ENCODE peak calls at places on chromosomes 13 and 19, in seven cellular contexts. S, X, C, Y, J, B and V are unnamed samples.

GRCh38 chr19:38735257-38735686 is 9.0 kb downstream of the CAPN12 start:
- DNase-seq in J (no peak), C (no peak), S (peak; percentile 73), X (peak; percentile 86), B (peak; percentile 43), Y (peak; percentile 41), V (peak; percentile 42)

GRCh38 chr19:56132316-56132822 is 8.7 kb upstream of the ZNF444 start:
- DNase-seq in Y (no peak), S (no peak), X (no peak), J (no peak), B (no peak), C (no peak), V (no peak)

GRCh38 chr19:30932854-30933253 is 416.4 kb downstream of the TSHZ3 start:
- DNase-seq in J (no peak), X (no peak), Y (no peak), C (no peak), S (no peak), B (no peak), V (no peak)

GRCh38 chr13:20174656-20175405 is 14.0 kb upstream of the GJA3 start:
- DNase-seq in C (peak; percentile 50), J (peak; percentile 89), X (peak; percentile 54), B (peak; percentile 76), S (peak; percentile 85), Y (peak; percentile 57), V (no peak)

GRCh38 chr13:33244907-33245287 is 40.7 kb downstream of the STARD13 start:
- DNase-seq in C (no peak), S (no peak), X (no peak), J (no peak), Y (no peak), B (no peak), V (no peak)

GRCh38 chr19:10634430-10634829 is 9.1 kb downstream of the SLC44A2 start:
- DNase-seq in J (no peak), X (no peak), C (no peak), S (no peak), Y (no peak), B (no peak), V (no peak)

GRCh38 chr13:68727165-68727564 is 1380.5 kb upstream of the ATXN8OS start:
- DNase-seq in J (no peak), C (no peak), Y (no peak), S (no peak), B (no peak), X (no peak), V (no peak)

GRCh38 chr19:40560092-40560507 is 16.6 kb upstream of the SHKBP1 start:
- DNase-seq in Y (no peak), C (no peak), J (peak; percentile 67), B (no peak), X (no peak), S (no peak), V (no peak)

GRCh38 chr19:29714953-29715694 is at the start of gene C19orf12:
- DNase-seq in Y (no peak), S (peak; percentile 64), J (peak; percentile 92), B (peak; percentile 47), C (peak; percentile 67), X (no peak), V (peak; percentile 60)

GRCh38 chr19:10478476-10478875 is 24.7 kb downstream of the KEAP1 start:
- DNase-seq in B (no peak), J (no peak), S (no peak), X (no peak), Y (no peak), C (no peak), V (no peak)

GRCh38 chr19:35557539-35558399 is 5.7 kb downstream of the ATP4A start:
- DNase-seq in S (peak; percentile 50), X (peak; percentile 98), C (peak; percentile 85), J (peak; percentile 91), Y (peak; percentile 72), B (no peak), V (peak; percentile 73)

GRCh38 chr19:5961969-5962945 is 15.7 kb downstream of the RANBP3 start:
- DNase-seq in C (peak; percentile 69), Y (peak; percentile 41), S (peak; percentile 75), B (no peak), X (no peak), J (no peak), V (peak; percentile 27)

GRCh38 chr13:75256922-75257321 is 225.0 kb downstream of the TBC1D4 start:
- DNase-seq in J (no peak), C (no peak), Y (no peak), S (no peak), B (no peak), X (no peak), V (no peak)

DNA sequence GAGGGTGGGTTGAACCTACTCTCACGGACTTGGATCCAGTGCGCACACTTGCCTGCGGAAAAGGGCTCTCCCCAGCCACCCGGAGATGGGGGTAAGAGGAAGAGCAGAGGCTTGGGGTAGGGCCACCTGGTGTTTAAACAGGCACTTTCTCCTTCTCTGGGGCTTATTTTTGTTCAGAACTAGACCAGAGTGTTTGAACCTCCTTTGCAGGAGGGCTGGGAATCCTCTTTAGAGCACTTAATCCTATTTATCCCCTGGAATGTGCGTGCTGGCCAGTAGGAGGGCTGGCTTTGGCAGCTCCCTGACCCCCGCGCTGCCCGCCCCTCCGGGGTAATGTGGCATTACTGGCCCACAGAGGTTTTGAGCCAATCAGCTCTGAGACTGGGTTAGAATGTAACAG is 2.0 kb downstream of the RGS9BP start:
- DNase-seq in S (no peak), B (no peak), J (no peak), Y (no peak), X (peak; percentile 50), C (no peak), V (no peak)
- TF ChIP-seq CTCF in S (no peak), B (no peak), J (no peak), Y (no peak), X (peak; percentile 36), C (no peak), V (no peak)

GRCh38 chr13:113086031-113086750 is 19.4 kb upstream of the F7 start:
- DNase-seq in J (peak; percentile 71), B (no peak), X (peak; percentile 68), Y (no peak), S (no peak), C (no peak), V (no peak)
- TF ChIP-seq CTCF in J (no peak), B (no peak), X (peak; percentile 65), Y (no peak), S (no peak), C (no peak), V (no peak)

DNA sequence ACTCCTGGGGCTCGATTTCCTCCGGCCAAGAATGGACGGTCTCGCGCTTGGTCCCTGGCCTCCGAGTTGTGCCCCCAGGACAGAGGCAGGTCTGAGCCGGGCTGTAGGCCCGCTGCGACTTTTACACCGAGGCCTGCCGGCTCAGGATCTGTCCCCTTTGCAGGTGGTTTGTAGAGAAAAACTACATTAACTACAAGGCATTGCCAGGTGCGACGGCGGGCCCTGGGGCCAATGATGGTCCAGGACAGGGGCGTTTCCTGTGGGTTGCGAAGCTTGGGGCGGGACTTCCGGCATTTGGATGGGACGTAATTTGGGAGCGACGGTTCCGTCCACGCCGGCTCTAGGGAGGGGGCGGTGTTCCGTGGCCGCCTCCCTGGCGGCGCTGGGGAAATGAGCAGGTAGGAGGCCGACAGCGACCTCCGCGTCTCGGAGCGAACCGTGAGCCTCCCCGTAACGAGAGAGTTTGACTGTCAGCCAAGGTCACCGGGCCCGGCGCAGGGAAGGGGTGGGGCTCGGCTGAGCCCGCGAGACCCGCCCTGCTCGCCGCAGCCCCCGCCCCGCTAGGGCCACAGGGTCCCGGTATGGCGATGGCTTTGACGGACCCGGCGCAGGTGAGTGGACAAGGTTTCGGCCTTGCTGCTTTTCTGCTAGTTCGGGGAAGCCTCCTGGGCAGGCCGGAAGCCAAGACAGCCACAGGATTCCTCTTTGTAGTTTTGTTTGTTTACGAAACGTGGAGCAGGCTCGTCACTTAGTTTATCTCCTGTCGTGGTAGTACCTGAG is at the start of gene ZNF805:
- DNase-seq in J (peak; percentile 95), C (peak; percentile 96), Y (peak; percentile 94), B (peak; percentile 96), S (peak; percentile 97), X (peak; percentile 97), V (peak; percentile 80)
- TF ChIP-seq CTCF in J (peak; percentile 9), C (peak; percentile 28), Y (no peak), B (peak; percentile 22), S (no peak), X (no peak), V (no peak)

GRCh38 chr19:12779162-12779993 is 4.0 kb upstream of the HOOK2 start:
- DNase-seq in X (no peak), B (peak; percentile 69), C (no peak), Y (no peak), J (no peak), S (peak; percentile 46), V (no peak)
- TF ChIP-seq CTCF in X (peak; percentile 32), B (no peak), C (no peak), Y (no peak), J (no peak), S (no peak), V (no peak)